ENCODE peak calls at places on chromosomes 1 and 21, in ten cellular contexts. One of them, this sample, is unnamed.

GRCh38 chr1:101438359-101438758 is 201.5 kb downstream of the S1PR1 start:
- DNase-seq in T-helper 9 cell: no peak
- DNase-seq in NCI-H1105: no peak
- DNase-seq in SK-MEL-5: no peak
- DNase-seq in activated gamma-delta T cell: no peak
- DNase-seq in foreskin fibroblast: no peak
- DNase-seq in CD8-positive, alpha-beta T cell: no peak
- DNase-seq in ureter: no peak
- DNase-seq in GM20000: peak
- DNase-seq in NCI-H2171 treated with DMSO at 0.1 percent for 48 hours: no peak
- DNase-seq in this sample: no peak

GRCh38 chr1:225835752-225836151 is 25.8 kb downstream of the EPHX1 start:
- DNase-seq in T-helper 9 cell: no peak
- DNase-seq in NCI-H1105: no peak
- DNase-seq in SK-MEL-5: no peak
- DNase-seq in activated gamma-delta T cell: no peak
- DNase-seq in foreskin fibroblast: peak
- DNase-seq in CD8-positive, alpha-beta T cell: no peak
- DNase-seq in ureter: no peak
- DNase-seq in GM20000: no peak
- DNase-seq in NCI-H2171 treated with DMSO at 0.1 percent for 48 hours: no peak
- DNase-seq in this sample: no peak

GRCh38 chr1:176880954-176881595 is 283.4 kb downstream of the ASTN1 start:
- DNase-seq in T-helper 9 cell: peak
- DNase-seq in NCI-H1105: peak
- DNase-seq in SK-MEL-5: peak
- DNase-seq in activated gamma-delta T cell: no peak
- DNase-seq in foreskin fibroblast: peak
- DNase-seq in CD8-positive, alpha-beta T cell: peak
- DNase-seq in ureter: peak
- DNase-seq in GM20000: peak
- DNase-seq in NCI-H2171 treated with DMSO at 0.1 percent for 48 hours: peak
- DNase-seq in this sample: no peak

GRCh38 chr1:36458910-36459309 is 5.3 kb downstream of the MRPS15 start:
- DNase-seq in T-helper 9 cell: no peak
- DNase-seq in NCI-H1105: no peak
- DNase-seq in SK-MEL-5: no peak
- DNase-seq in activated gamma-delta T cell: no peak
- DNase-seq in foreskin fibroblast: no peak
- DNase-seq in CD8-positive, alpha-beta T cell: no peak
- DNase-seq in ureter: no peak
- DNase-seq in GM20000: no peak
- DNase-seq in NCI-H2171 treated with DMSO at 0.1 percent for 48 hours: no peak
- DNase-seq in this sample: no peak

GRCh38 chr1:17340358-17340757 is 31.6 kb upstream of the PADI6 start:
- DNase-seq in T-helper 9 cell: no peak
- DNase-seq in NCI-H1105: no peak
- DNase-seq in SK-MEL-5: no peak
- DNase-seq in activated gamma-delta T cell: no peak
- DNase-seq in foreskin fibroblast: no peak
- DNase-seq in CD8-positive, alpha-beta T cell: no peak
- DNase-seq in ureter: no peak
- DNase-seq in GM20000: no peak
- DNase-seq in NCI-H2171 treated with DMSO at 0.1 percent for 48 hours: no peak
- DNase-seq in this sample: no peak

GRCh38 chr21:36504067-36505058 is 24.4 kb upstream of the CLDN14 start:
- DNase-seq in T-helper 9 cell: peak
- DNase-seq in NCI-H1105: peak
- DNase-seq in SK-MEL-5: peak
- DNase-seq in activated gamma-delta T cell: no peak
- DNase-seq in foreskin fibroblast: peak
- DNase-seq in CD8-positive, alpha-beta T cell: peak
- DNase-seq in ureter: peak
- DNase-seq in GM20000: peak
- DNase-seq in NCI-H2171 treated with DMSO at 0.1 percent for 48 hours: peak
- DNase-seq in this sample: no peak

GRCh38 chr1:229383188-229383587 is 40.3 kb upstream of the CCSAP start:
- DNase-seq in T-helper 9 cell: no peak
- DNase-seq in NCI-H1105: no peak
- DNase-seq in SK-MEL-5: no peak
- DNase-seq in activated gamma-delta T cell: no peak
- DNase-seq in foreskin fibroblast: no peak
- DNase-seq in CD8-positive, alpha-beta T cell: no peak
- DNase-seq in ureter: no peak
- DNase-seq in GM20000: no peak
- DNase-seq in NCI-H2171 treated with DMSO at 0.1 percent for 48 hours: no peak
- DNase-seq in this sample: no peak

GRCh38 chr1:238399558-238399957 is 508.8 kb upstream of the ZP4 start:
- DNase-seq in T-helper 9 cell: no peak
- DNase-seq in NCI-H1105: no peak
- DNase-seq in SK-MEL-5: peak
- DNase-seq in activated gamma-delta T cell: no peak
- DNase-seq in foreskin fibroblast: no peak
- DNase-seq in CD8-positive, alpha-beta T cell: no peak
- DNase-seq in ureter: no peak
- DNase-seq in GM20000: no peak
- DNase-seq in NCI-H2171 treated with DMSO at 0.1 percent for 48 hours: no peak
- DNase-seq in this sample: no peak

GRCh38 chr1:63624911-63625310 is 31.7 kb downstream of the PGM1 start:
- DNase-seq in T-helper 9 cell: no peak
- DNase-seq in NCI-H1105: no peak
- DNase-seq in SK-MEL-5: no peak
- DNase-seq in activated gamma-delta T cell: no peak
- DNase-seq in foreskin fibroblast: no peak
- DNase-seq in CD8-positive, alpha-beta T cell: no peak
- DNase-seq in ureter: no peak
- DNase-seq in GM20000: no peak
- DNase-seq in NCI-H2171 treated with DMSO at 0.1 percent for 48 hours: no peak
- DNase-seq in this sample: no peak

GRCh38 chr1:55081188-55081904 is 42.0 kb downstream of the PCSK9 start:
- DNase-seq in T-helper 9 cell: no peak
- DNase-seq in NCI-H1105: no peak
- DNase-seq in SK-MEL-5: peak
- DNase-seq in activated gamma-delta T cell: no peak
- DNase-seq in foreskin fibroblast: peak
- DNase-seq in CD8-positive, alpha-beta T cell: no peak
- DNase-seq in ureter: no peak
- DNase-seq in GM20000: no peak
- DNase-seq in NCI-H2171 treated with DMSO at 0.1 percent for 48 hours: no peak
- DNase-seq in this sample: no peak

GRCh38 chr21:45293726-45294401 is 6.2 kb upstream of the POFUT2 start:
- DNase-seq in T-helper 9 cell: no peak
- DNase-seq in NCI-H1105: no peak
- DNase-seq in SK-MEL-5: no peak
- DNase-seq in activated gamma-delta T cell: no peak
- DNase-seq in foreskin fibroblast: no peak
- DNase-seq in CD8-positive, alpha-beta T cell: no peak
- DNase-seq in ureter: peak
- DNase-seq in GM20000: no peak
- DNase-seq in NCI-H2171 treated with DMSO at 0.1 percent for 48 hours: no peak
- DNase-seq in this sample: no peak

GRCh38 chr1:28087614-28088167 is 719 bp downstream of the EYA3 start:
- DNase-seq in T-helper 9 cell: no peak
- DNase-seq in NCI-H1105: no peak
- DNase-seq in SK-MEL-5: no peak
- DNase-seq in activated gamma-delta T cell: no peak
- DNase-seq in foreskin fibroblast: no peak
- DNase-seq in CD8-positive, alpha-beta T cell: no peak
- DNase-seq in ureter: no peak
- DNase-seq in GM20000: no peak
- DNase-seq in NCI-H2171 treated with DMSO at 0.1 percent for 48 hours: peak
- DNase-seq in this sample: no peak

GRCh38 chr1:218209351-218209861 is 75.7 kb upstream of the RRP15 start:
- DNase-seq in T-helper 9 cell: no peak
- DNase-seq in NCI-H1105: no peak
- DNase-seq in SK-MEL-5: peak
- DNase-seq in activated gamma-delta T cell: no peak
- DNase-seq in foreskin fibroblast: peak
- DNase-seq in CD8-positive, alpha-beta T cell: no peak
- DNase-seq in ureter: no peak
- DNase-seq in GM20000: no peak
- DNase-seq in NCI-H2171 treated with DMSO at 0.1 percent for 48 hours: no peak
- DNase-seq in this sample: no peak

GRCh38 chr21:43829161-43829560 is 35.9 kb upstream of the AGPAT3 start:
- DNase-seq in T-helper 9 cell: no peak
- DNase-seq in NCI-H1105: no peak
- DNase-seq in SK-MEL-5: no peak
- DNase-seq in activated gamma-delta T cell: no peak
- DNase-seq in foreskin fibroblast: no peak
- DNase-seq in CD8-positive, alpha-beta T cell: no peak
- DNase-seq in ureter: no peak
- DNase-seq in GM20000: no peak
- DNase-seq in NCI-H2171 treated with DMSO at 0.1 percent for 48 hours: no peak
- DNase-seq in this sample: no peak

GRCh38 chr1:114008352-114009041 is 29.2 kb downstream of the OLFML3 start:
- DNase-seq in T-helper 9 cell: no peak
- DNase-seq in NCI-H1105: no peak
- DNase-seq in SK-MEL-5: no peak
- DNase-seq in activated gamma-delta T cell: no peak
- DNase-seq in foreskin fibroblast: no peak
- DNase-seq in CD8-positive, alpha-beta T cell: no peak
- DNase-seq in ureter: no peak
- DNase-seq in GM20000: no peak
- DNase-seq in NCI-H2171 treated with DMSO at 0.1 percent for 48 hours: no peak
- DNase-seq in this sample: no peak

GRCh38 chr1:8342325-8342724 is 24.4 kb downstream of the SLC45A1 start:
- DNase-seq in T-helper 9 cell: no peak
- DNase-seq in NCI-H1105: no peak
- DNase-seq in SK-MEL-5: no peak
- DNase-seq in activated gamma-delta T cell: no peak
- DNase-seq in foreskin fibroblast: peak
- DNase-seq in CD8-positive, alpha-beta T cell: no peak
- DNase-seq in ureter: peak
- DNase-seq in GM20000: no peak
- DNase-seq in NCI-H2171 treated with DMSO at 0.1 percent for 48 hours: no peak
- DNase-seq in this sample: no peak

GRCh38 chr1:57424231-57425027 is 569 bp upstream of the DAB1 start:
- DNase-seq in T-helper 9 cell: no peak
- DNase-seq in NCI-H1105: peak
- DNase-seq in SK-MEL-5: peak
- DNase-seq in activated gamma-delta T cell: no peak
- DNase-seq in foreskin fibroblast: peak
- DNase-seq in CD8-positive, alpha-beta T cell: no peak
- DNase-seq in ureter: peak
- DNase-seq in GM20000: no peak
- DNase-seq in NCI-H2171 treated with DMSO at 0.1 percent for 48 hours: peak
- DNase-seq in this sample: no peak

GRCh38 chr1:161956097-161956496 is 67.6 kb downstream of the OLFML2B start:
- DNase-seq in T-helper 9 cell: no peak
- DNase-seq in NCI-H1105: no peak
- DNase-seq in SK-MEL-5: no peak
- DNase-seq in activated gamma-delta T cell: no peak
- DNase-seq in foreskin fibroblast: peak
- DNase-seq in CD8-positive, alpha-beta T cell: no peak
- DNase-seq in ureter: no peak
- DNase-seq in GM20000: no peak
- DNase-seq in NCI-H2171 treated with DMSO at 0.1 percent for 48 hours: no peak
- DNase-seq in this sample: no peak

GRCh38 chr1:156815307-156815826 is 1.3 kb downstream of the SH2D2A start:
- DNase-seq in T-helper 9 cell: no peak
- DNase-seq in NCI-H1105: no peak
- DNase-seq in SK-MEL-5: peak
- DNase-seq in activated gamma-delta T cell: no peak
- DNase-seq in foreskin fibroblast: peak
- DNase-seq in CD8-positive, alpha-beta T cell: no peak
- DNase-seq in ureter: no peak
- DNase-seq in GM20000: no peak
- DNase-seq in NCI-H2171 treated with DMSO at 0.1 percent for 48 hours: no peak
- DNase-seq in this sample: no peak

GRCh38 chr1:221766210-221766609 is 24.3 kb upstream of the DUSP10 start:
- DNase-seq in T-helper 9 cell: no peak
- DNase-seq in NCI-H1105: no peak
- DNase-seq in SK-MEL-5: no peak
- DNase-seq in activated gamma-delta T cell: no peak
- DNase-seq in foreskin fibroblast: peak
- DNase-seq in CD8-positive, alpha-beta T cell: no peak
- DNase-seq in ureter: no peak
- DNase-seq in GM20000: no peak
- DNase-seq in NCI-H2171 treated with DMSO at 0.1 percent for 48 hours: no peak
- DNase-seq in this sample: no peak